ENCODE peak calls at places on chromosomes 2 and 18, in nine cellular contexts. M is Peyer's patch, K is Panc1, D is bronchial epithelial cell, Z is GM12864, G is left lung, T is K562, A is stomach, W is choroid plexus epithelial cell. I is an unnamed sample.

GRCh38 chr2:65435625-65436168 is 3.3 kb upstream of the SPRED2 start:
- DNase-seq in M (peak; percentile 83), K (peak; percentile 51), D (no peak), Z (no peak), G (peak; percentile 85), T (peak; percentile 94), A (peak; percentile 84), W (peak; percentile 92), I (peak; percentile 84)

GRCh38 chr2:27133195-27133875 is 1.1 kb downstream of the PREB start:
- DNase-seq in M (no peak), K (no peak), D (no peak), Z (no peak), G (no peak), T (no peak), A (no peak), W (no peak), I (no peak)

GRCh38 chr2:128411431-128411830 is 92.8 kb upstream of the HS6ST1 start:
- DNase-seq in M (peak; percentile 29), K (no peak), D (no peak), Z (no peak), G (no peak), T (no peak), A (peak; percentile 24), W (no peak), I (no peak)

GRCh38 chr2:156132130-156132529 is 200.4 kb downstream of the NR4A2 start:
- DNase-seq in M (no peak), K (no peak), D (no peak), Z (no peak), G (no peak), T (peak; percentile 12), A (no peak), W (no peak), I (no peak)

GRCh38 chr2:177147093-177147694 is 65.4 kb upstream of the HNRNPA3 start:
- DNase-seq in M (no peak), K (no peak), D (peak; percentile 59), Z (peak; percentile 39), G (no peak), T (peak; percentile 44), A (no peak), W (peak; percentile 80), I (peak; percentile 76)

GRCh38 chr2:72083751-72084583 is 63.7 kb downstream of the CYP26B1 start:
- DNase-seq in M (no peak), K (no peak), D (no peak), Z (no peak), G (no peak), T (no peak), A (no peak), W (no peak), I (no peak)

GRCh38 chr2:72887032-72887835 is at the start of gene SPR:
- DNase-seq in M (peak; percentile 87), K (no peak), D (peak; percentile 47), Z (no peak), G (peak; percentile 80), T (peak; percentile 85), A (peak; percentile 90), W (peak; percentile 55), I (peak; percentile 67)

GRCh38 chr2:237299897-237300296 is 114.1 kb downstream of the COL6A3 start:
- DNase-seq in M (no peak), K (no peak), D (peak; percentile 98), Z (no peak), G (no peak), T (no peak), A (no peak), W (peak; percentile 96), I (peak; percentile 87)

DNA sequence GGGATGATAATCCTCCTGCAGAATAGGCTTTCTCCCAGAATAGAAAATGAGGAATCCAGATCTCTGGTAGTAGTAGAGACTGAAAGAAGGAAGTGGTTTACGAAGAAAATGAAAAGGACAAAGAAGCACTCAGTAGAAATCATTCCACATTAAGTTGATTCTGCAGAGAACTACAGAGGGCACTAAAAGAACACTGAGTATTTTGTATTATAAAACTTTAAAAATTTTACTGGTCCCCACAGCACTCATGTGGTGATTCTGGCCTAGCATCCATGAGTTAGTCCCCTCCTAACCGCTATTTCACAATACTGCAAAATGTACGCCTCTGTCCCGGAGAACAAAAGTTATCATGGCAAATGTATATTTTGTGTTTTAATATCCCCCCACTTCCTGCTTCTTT is 42.9 kb upstream of the SLC35F5 start:
- DNase-seq in M (no peak), K (no peak), D (no peak), Z (no peak), G (no peak), T (no peak), A (no peak), W (no peak), I (peak; percentile 13)
- TF ChIP-seq CTCF in M (no peak), K (no peak), D (no peak), Z (no peak), G (no peak), T (no peak), A (no peak), W (peak; percentile 24), I (no peak)

DNA sequence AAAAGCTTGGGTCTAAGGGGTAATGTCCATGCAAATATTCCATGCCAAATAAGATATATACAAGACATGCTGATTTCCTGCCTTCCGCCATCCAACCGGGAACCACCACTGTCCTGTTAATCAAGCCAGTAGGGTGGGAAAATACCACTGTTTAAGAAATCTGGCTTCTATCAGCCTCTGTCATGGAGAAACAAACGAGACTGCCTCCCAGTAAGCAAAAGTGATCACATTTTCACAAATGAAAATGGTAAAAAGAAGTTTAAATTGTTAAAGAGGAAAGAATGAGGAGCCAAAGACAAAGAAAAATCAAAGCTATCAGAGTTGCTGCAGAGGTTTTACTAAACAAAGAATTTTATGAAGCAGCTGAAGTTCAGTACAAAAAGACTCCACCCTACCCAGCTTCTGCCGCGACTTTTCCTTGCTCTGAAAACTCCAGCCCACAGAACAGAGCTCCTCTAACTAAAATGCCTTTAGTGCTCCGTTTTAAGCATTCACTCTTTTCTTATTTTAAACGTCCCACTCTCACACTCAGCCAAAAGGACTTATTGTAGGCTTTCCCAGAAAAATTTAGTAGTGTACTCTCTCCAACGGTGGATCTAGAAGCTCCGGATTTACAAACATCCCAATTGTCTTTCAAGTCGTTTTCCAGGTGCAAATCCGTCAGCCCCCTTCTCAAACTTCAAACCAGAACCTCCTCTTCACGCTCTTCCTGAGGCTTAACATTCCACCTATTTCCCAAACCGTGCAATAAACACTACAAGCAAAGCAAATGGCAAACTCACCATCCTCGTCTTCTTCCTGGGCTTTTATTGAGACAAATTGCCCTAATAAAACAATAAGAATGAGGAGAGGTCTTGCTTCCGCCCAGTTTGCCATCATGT is 595 bp downstream of the COL5A2 start:
- DNase-seq in M (no peak), K (no peak), D (peak; percentile 55), Z (no peak), G (no peak), T (no peak), A (no peak), W (peak; percentile 88), I (peak; percentile 84)
- H3K4me3 ChIP-seq in M (no peak overlapping the region), K (peak overlapping the region; percentile 64), D (peak overlapping the region; percentile 19), Z (no peak overlapping the region), G (peak overlapping the region; percentile 33), T (no peak overlapping the region), A (peak overlapping the region; percentile 49), W (peak overlapping the region; percentile 82), I (peak overlapping the region; percentile 82)

GRCh38 chr2:150716186-150716585 is 228.7 kb upstream of the RND3 start:
- DNase-seq in M (no peak), K (no peak), D (peak; percentile 13), Z (no peak), G (no peak), T (no peak), A (no peak), W (no peak), I (no peak)

DNA sequence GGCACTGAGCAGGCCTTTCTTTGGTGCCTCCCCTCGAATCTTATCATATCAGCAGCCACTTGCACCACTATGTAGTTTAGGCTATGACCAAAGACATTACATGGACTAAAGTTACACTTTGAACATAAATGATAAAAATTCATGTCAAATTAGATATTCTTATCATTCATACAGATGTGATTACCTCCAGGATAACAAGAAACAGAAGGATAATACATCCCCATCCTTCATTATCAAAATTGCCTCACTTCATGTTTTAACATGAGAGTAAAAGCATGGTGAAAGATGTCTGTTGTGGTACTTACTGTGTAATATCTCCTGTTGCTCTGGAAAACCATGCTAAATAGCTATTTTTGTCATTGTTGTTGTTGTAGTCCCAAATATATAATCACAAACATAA is 230.8 kb upstream of the RND3 start:
- DNase-seq in M (no peak), K (no peak), D (no peak), Z (no peak), G (no peak), T (no peak), A (no peak), W (no peak), I (no peak)
- TF ChIP-seq CTCF in M (no peak), K (no peak), D (no peak), Z (no peak), G (no peak), T (no peak), A (no peak), W (no peak), I (no peak)

GRCh38 chr2:130798472-130799221 is 38.1 kb upstream of the ARHGEF4 start:
- DNase-seq in M (no peak), K (no peak), D (peak; percentile 26), Z (no peak), G (no peak), T (no peak), A (no peak), W (peak; percentile 52), I (no peak)
- H3K4me3 ChIP-seq in M (peak overlapping the region; percentile 86), K (peak overlapping the region; percentile 77), D (peak overlapping the region; percentile 73), Z (peak overlapping the region; percentile 63), G (peak overlapping the region; percentile 91), T (peak overlapping the region; percentile 57), A (peak overlapping the region; percentile 83), W (peak overlapping the region; percentile 77), I (peak overlapping the region; percentile 77)

GRCh38 chr18:14976736-14977430 is 228.9 kb downstream of the ANKRD30B start:
- DNase-seq in M (no peak), K (no peak), D (peak; percentile 22), Z (no peak), G (no peak), T (no peak), A (no peak), W (peak; percentile 19), I (peak; percentile 42)
- TF ChIP-seq CTCF in M (no peak), K (peak; percentile 16), D (no peak), Z (no peak), G (no peak), T (no peak), A (no peak), W (no peak), I (peak; percentile 24)

I was measured in cardiac fibroblast.